ENCODE peak calls at places on chromosomes 12 and 14, in five cellular contexts. O is iris pigment epithelial cell; K is NCI-H2081; X is CD8-positive, alpha-beta T cell; G is uterus. I is an unnamed sample.

GRCh38 chr12:76083246-76083735 is 1.2 kb downstream of the NAP1L1 start:
- DNase-seq in O (no peak), G (no peak), X (no peak), K (no peak), I (no peak)

GRCh38 chr12:104460973-104461693 is 4.4 kb downstream of the CHST11 start:
- DNase-seq in K (no peak), O (no peak), X (no peak), G (no peak), I (no peak)

GRCh38 chr12:51941011-51941561 is 10.4 kb upstream of the ACVR1B start:
- DNase-seq in K (no peak), O (peak; percentile 78), G (no peak), X (no peak), I (peak; percentile 83)

GRCh38 chr14:90301580-90302181 is 30.1 kb downstream of the NRDE2 start:
- DNase-seq in G (no peak), K (peak; percentile 63), X (no peak), O (peak; percentile 84), I (peak; percentile 34)

GRCh38 chr12:63294327-63294632 is 143.3 kb upstream of the AVPR1A start:
- DNase-seq in O (peak; percentile 88), X (no peak), K (no peak), G (no peak), I (no peak)

GRCh38 chr12:9869307-9870161 is at the start of gene CLEC2B:
- DNase-seq in X (peak; percentile 50), O (peak; percentile 96), K (no peak), G (no peak), I (peak; percentile 27)

GRCh38 chr14:64196668-64197411 is 97.3 kb downstream of the ESR2 start:
- DNase-seq in O (peak; percentile 61), G (no peak), K (peak; percentile 77), X (no peak), I (peak; percentile 69)

GRCh38 chr12:27277846-27278260 is 33.8 kb downstream of the STK38L start:
- DNase-seq in O (peak; percentile 88), K (no peak), G (no peak), X (no peak), I (no peak)